ENCODE peak calls at places on chromosomes 11 and 22, in five cellular contexts. P is CD8-positive, alpha-beta T cell; M is tibial artery; G is transverse colon; D is thoracic aorta. O is an unnamed sample.
A peak's percentile ranks its signal among the peaks of the same experiment; 100 is the strongest.

GRCh38 chr11:80632691-80633090 is 1191.9 kb upstream of the TENM4 start:
- DNase-seq in P (no peak), D (no peak), G (no peak), M (no peak), O (no peak)

GRCh38 chr11:13486926-13487660 is 8.7 kb downstream of the PTH start:
- DNase-seq in D (no peak), M (no peak), G (peak; percentile 57), P (peak; percentile 71), O (peak; percentile 45)

GRCh38 chr11:27926981-27927481 is 180.9 kb downstream of the KIF18A start:
- DNase-seq in G (no peak), M (no peak), P (no peak), D (no peak), O (no peak)

GRCh38 chr11:12253843-12254281 is 123.5 kb upstream of the PARVA start:
- DNase-seq in D (no peak), M (no peak), P (no peak), G (peak; percentile 61), O (no peak)

GRCh38 chr11:71269603-71270511 is 17.5 kb upstream of the SHANK2 start:
- DNase-seq in G (no peak), D (no peak), P (no peak), M (no peak), O (no peak)

GRCh38 chr11:121497176-121497995 is 44.6 kb upstream of the SORL1-AS1 start:
- DNase-seq in P (no peak), M (no peak), G (peak; percentile 17), D (no peak), O (no peak)

GRCh38 chr22:33874206-33874605 is 46.1 kb downstream of the LARGE1 start:
- DNase-seq in P (no peak), G (peak; percentile 39), D (no peak), M (no peak), O (no peak)

GRCh38 chr22:19889951-19890350 is 35.3 kb upstream of the GNB1L start:
- DNase-seq in G (no peak), M (no peak), D (no peak), P (peak; percentile 38), O (no peak)

GRCh38 chr22:26846645-26847044 is 189.3 kb downstream of the MIAT start:
- DNase-seq in D (no peak), P (no peak), M (no peak), G (no peak), O (no peak)

GRCh38 chr22:32995335-32995734 is 62.8 kb downstream of the SYN3 start:
- DNase-seq in P (no peak), M (no peak), G (no peak), D (no peak), O (no peak)

GRCh38 chr22:35334010-35334409 is 34.3 kb downstream of the TOM1 start:
- DNase-seq in M (no peak), G (no peak), P (no peak), D (no peak), O (no peak)

GRCh38 chr11:112597290-112597689 is 336.6 kb upstream of the PLET1 start:
- DNase-seq in P (no peak), G (no peak), M (no peak), D (no peak), O (no peak)

GRCh38 chr22:44919691-44920090 is 90.1 kb downstream of the PHF21B start:
- DNase-seq in M (peak; percentile 23), G (no peak), D (no peak), P (no peak), O (no peak)

GRCh38 chr11:762421-763072 is 14.7 kb downstream of the GATD1 start:
- DNase-seq in M (peak; percentile 67), G (peak; percentile 52), D (no peak), P (no peak), O (peak; percentile 75)
- TF ChIP-seq CTCF in M (no peak), G (peak; percentile 53), D (no peak), P (no peak), O (no peak)

DNA sequence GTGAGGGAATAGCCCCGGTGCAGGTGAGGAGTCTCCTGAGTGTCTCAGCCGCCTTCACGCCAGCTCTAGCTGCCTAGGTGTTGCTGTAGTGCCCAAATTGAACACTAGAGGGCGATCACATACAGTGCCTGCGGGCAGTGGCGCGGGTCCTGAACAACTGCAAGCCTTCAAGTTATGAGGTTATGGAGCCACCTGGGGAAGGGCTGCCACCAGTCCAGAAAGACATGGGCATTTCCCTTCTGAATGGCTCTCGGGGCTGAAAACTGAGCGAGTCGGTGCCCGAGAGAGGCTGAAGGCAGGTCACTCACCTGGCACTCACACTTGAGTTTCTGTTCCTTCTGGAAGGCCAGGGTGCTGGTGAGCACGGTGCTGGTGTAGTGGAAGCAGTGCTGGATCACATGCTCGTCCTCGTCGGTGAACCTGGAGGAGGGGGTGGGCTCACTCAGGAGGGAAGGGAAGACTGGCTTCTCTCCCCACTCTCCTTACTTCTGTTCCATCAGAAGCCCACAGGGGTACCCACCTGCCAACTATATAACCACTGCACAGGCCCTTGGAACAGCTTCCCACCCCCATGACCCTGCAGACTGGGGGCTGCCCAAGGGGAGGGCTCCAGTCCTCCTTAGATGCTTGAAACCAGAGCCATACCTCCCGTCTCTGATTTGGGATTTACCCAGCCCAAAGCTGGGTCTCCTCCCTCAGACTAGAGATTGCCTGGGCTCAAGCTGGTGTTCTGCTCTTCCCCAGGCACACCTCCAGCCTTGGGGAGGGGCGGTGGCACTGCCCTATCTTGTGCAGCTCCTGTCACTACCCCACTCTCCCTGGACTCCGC is 88.2 kb downstream of the PDE2A start:
- DNase-seq in M (peak; percentile 77), D (no peak), G (peak; percentile 72), P (peak; percentile 56), O (peak; percentile 77)
- H3K27ac ChIP-seq in M (no peak overlapping the region), D (no peak overlapping the region), G (no peak overlapping the region), P (no peak overlapping the region), O (no peak overlapping the region)

DNA sequence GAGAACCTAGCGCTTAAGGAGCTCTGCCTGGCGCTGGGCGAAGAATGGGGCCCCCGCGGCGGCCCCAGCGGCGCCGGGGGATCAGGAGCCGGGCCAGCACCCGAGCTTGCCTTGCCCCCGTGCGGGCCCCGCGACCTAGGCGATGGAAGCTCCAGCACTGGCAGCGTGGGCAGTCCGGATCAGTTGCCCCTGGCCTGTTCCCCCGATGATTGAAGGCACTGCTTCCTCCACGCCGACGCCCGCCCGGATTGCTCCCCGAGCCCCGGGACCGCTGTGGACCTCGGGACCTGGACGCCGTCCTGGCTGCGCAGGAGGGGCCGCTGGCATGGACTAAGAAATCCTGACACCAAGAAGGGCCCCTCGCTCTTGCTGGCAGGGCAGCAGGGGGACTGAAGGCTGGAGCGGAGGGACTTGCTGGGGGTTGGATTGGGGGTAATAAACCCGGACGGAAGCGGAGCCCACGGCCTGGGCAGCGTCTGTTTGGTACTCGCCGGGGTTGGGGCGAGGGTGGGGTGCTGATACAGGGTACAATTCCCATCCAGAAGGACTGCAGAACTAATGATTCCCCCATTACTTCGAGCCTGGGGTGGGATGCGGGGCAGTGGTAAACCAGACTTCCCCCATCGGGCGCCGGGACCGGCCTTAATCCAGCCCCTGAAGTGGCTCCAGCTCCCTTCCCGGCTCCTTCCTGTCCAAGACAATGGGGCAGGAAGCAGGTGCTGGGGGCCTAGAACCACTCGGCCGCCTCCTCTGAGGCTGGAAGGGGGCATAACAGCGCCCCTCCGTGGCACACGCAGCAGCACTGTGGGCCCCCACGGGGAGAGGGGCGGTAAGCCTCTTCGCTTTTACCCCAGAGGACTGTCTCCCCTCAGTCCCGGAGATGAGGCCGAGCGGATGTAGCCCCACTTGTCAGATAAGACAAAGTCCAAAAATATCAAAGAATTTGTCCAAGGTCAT is 985 bp downstream of the CCDC85B start:
- DNase-seq in D (no peak), G (no peak), P (no peak), M (peak; percentile 80), O (peak; percentile 61)
- H3K4me1 ChIP-seq in D (peaks cover 25% of the 10 kb centered on the region), G (peaks cover 58% of the 10 kb centered on the region), P (peaks cover 51% of the 10 kb centered on the region), M (peaks cover 64% of the 10 kb centered on the region), O (peaks cover 37% of the 10 kb centered on the region)

DNA sequence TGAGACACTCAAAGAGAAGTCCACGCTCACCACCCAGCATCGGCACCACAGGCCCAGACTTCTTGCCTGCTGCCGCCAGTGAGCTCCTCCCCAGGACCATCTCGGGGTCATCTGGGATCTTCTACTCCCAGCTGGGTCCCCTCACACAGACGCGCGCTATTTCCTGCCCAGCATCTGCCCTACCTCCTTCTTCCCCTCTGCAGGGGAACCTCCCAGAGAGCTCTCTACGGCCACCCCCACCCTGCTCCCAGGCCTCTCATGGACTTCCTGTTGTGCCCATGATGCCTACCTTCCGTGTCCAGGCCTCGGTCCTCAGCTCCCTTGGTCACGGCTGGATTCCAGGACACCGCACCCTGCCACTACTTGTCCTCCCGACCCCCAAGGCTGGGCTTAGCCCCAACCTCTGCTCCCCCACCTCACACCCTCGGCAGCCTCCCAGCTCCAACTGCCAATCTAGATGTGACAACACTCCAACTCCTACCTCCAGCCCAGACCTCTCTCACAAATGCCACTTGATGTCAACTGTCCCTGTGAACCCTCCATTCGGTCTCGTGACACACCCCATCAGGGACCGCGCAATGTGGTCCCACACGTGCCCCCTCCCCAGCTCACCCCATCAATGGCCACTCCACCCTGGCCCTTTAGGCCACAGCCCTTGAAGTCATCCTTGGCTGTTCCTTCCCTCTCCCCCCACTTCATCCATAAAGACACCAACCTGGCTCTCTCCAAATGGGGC is 45.3 kb downstream of the SGSM3 start:
- DNase-seq in G (peak; percentile 29), D (no peak), M (no peak), P (no peak), O (no peak)
- TF ChIP-seq CTCF in G (no peak), D (no peak), M (no peak), P (no peak), O (no peak)

GRCh38 chr11:9901931-9902330 is 238.1 kb downstream of the SWAP70 start:
- DNase-seq in D (no peak), M (no peak), G (no peak), P (no peak), O (no peak)

GRCh38 chr11:9903579-9903978 is 239.7 kb downstream of the SWAP70 start:
- DNase-seq in P (no peak), D (no peak), G (no peak), M (no peak), O (no peak)

GRCh38 chr11:9906043-9906791 is 242.3 kb downstream of the SWAP70 start:
- DNase-seq in G (no peak), P (no peak), M (no peak), D (no peak), O (no peak)

GRCh38 chr11:9905562-9905961 is 241.7 kb downstream of the SWAP70 start:
- DNase-seq in D (no peak), G (no peak), P (no peak), M (no peak), O (no peak)
- H3K27ac ChIP-seq in D (no peak overlapping the region), G (peak overlapping the region; percentile 32), P (no peak overlapping the region), M (no peak overlapping the region), O (no peak overlapping the region)